ENCODE peak calls at places on chromosomes 13 and 19, in eight cellular contexts. T is cardiac muscle cell; E is A673; Y is ascending aorta; S is AG10803; O is heart right ventricle; H is AG09309; D is CD8-positive, alpha-beta T cell. Z is an unnamed sample.

GRCh38 chr19:2333807-2334211 is 5.3 kb downstream of the SPPL2B start:
- DNase-seq in T (no peak), E (no peak), Y (no peak), S (no peak), O (no peak), H (no peak), D (no peak), Z (no peak)

GRCh38 chr13:23159205-23159586 is 21.6 kb upstream of the SGCG start:
- DNase-seq in T (peak; percentile 53), E (peak; percentile 68), Y (no peak), S (peak; percentile 42), O (peak; percentile 33), H (no peak), D (no peak), Z (no peak)

GRCh38 chr19:2494447-2495129 is 18.7 kb downstream of the GADD45B start:
- DNase-seq in T (peak; percentile 88), E (peak; percentile 78), Y (peak; percentile 69), S (peak; percentile 83), O (peak; percentile 83), H (no peak), D (peak; percentile 73), Z (no peak)

GRCh38 chr13:58087566-58087965 is 456.0 kb downstream of the PCDH17 start:
- DNase-seq in T (no peak), E (peak; percentile 4), Y (no peak), S (no peak), O (no peak), H (no peak), D (no peak), Z (no peak)

GRCh38 chr19:6103217-6103644 is 7.1 kb downstream of the RFX2 start:
- DNase-seq in T (peak; percentile 91), E (no peak), Y (peak; percentile 66), S (peak; percentile 99), O (peak; percentile 61), H (peak; percentile 95), D (no peak), Z (no peak)

GRCh38 chr13:97977982-97978381 is 24.5 kb downstream of the IPO5 start:
- DNase-seq in T (no peak), E (no peak), Y (no peak), S (no peak), O (no peak), H (no peak), D (no peak), Z (no peak)

GRCh38 chr13:80973721-80974120 is 632.8 kb upstream of the SPRY2 start:
- DNase-seq in T (no peak), E (no peak), Y (no peak), S (no peak), O (no peak), H (no peak), D (no peak), Z (no peak)

GRCh38 chr19:7833225-7834156 is 3.5 kb downstream of the EVI5L start:
- DNase-seq in T (peak; percentile 79), E (peak; percentile 24), Y (no peak), S (peak; percentile 77), O (peak; percentile 77), H (no peak), D (no peak), Z (no peak)

GRCh38 chr19:31054430-31054829 is 294.8 kb downstream of the TSHZ3 start:
- DNase-seq in T (peak; percentile 78), E (peak; percentile 79), Y (no peak), S (peak; percentile 63), O (no peak), H (peak; percentile 21), D (no peak), Z (peak; percentile 36)

GRCh38 chr19:47157455-47158321 is 27.1 kb downstream of the SAE1 start:
- DNase-seq in T (peak; percentile 83), E (no peak), Y (no peak), S (peak; percentile 81), O (peak; percentile 42), H (no peak), D (peak; percentile 49), Z (peak; percentile 90)

GRCh38 chr19:38691938-38692457 is 44.5 kb downstream of the ACTN4 start:
- DNase-seq in T (peak; percentile 90), E (no peak), Y (peak; percentile 80), S (peak; percentile 98), O (no peak), H (no peak), D (no peak), Z (no peak)

GRCh38 chr13:39559838-39560237 is 43.2 kb downstream of the LHFPL6 start:
- DNase-seq in T (no peak), E (no peak), Y (no peak), S (no peak), O (no peak), H (no peak), D (no peak), Z (no peak)

GRCh38 chr13:39567569-39567968 is 35.4 kb downstream of the LHFPL6 start:
- DNase-seq in T (no peak), E (no peak), Y (no peak), S (no peak), O (no peak), H (no peak), D (no peak), Z (no peak)

GRCh38 chr13:39561971-39562370 is 41.0 kb downstream of the LHFPL6 start:
- DNase-seq in T (no peak), E (no peak), Y (no peak), S (no peak), O (no peak), H (no peak), D (no peak), Z (no peak)

GRCh38 chr13:39566216-39566869 is 36.6 kb downstream of the LHFPL6 start:
- DNase-seq in T (no peak), E (no peak), Y (no peak), S (no peak), O (no peak), H (no peak), D (no peak), Z (no peak)

GRCh38 chr13:39565036-39565949 is 37.7 kb downstream of the LHFPL6 start:
- DNase-seq in T (peak; percentile 92), E (peak; percentile 82), Y (no peak), S (peak; percentile 97), O (no peak), H (peak; percentile 88), D (no peak), Z (no peak)
- H3K4me3 ChIP-seq in T (no peak overlapping the region), E (peak overlapping the region; percentile 15), Y (no peak overlapping the region), S (peak overlapping the region; percentile 10), O (no peak overlapping the region), H (no peak overlapping the region), D (no peak overlapping the region), Z (no peak overlapping the region)

GRCh38 chr13:39601636-39602035 is 1.4 kb downstream of the LHFPL6 start:
- DNase-seq in T (no peak), E (no peak), Y (no peak), S (no peak), O (no peak), H (no peak), D (no peak), Z (no peak)
- H3K4me3 ChIP-seq in T (peak overlapping the region; percentile 75), E (peak overlapping the region; percentile 96), Y (peak overlapping the region; percentile 92), S (peak overlapping the region; percentile 83), O (peak overlapping the region; percentile 78), H (peak overlapping the region; percentile 60), D (no peak overlapping the region), Z (no peak overlapping the region)

GRCh38 chr13:96629331-96629730 is 364.9 kb downstream of the OXGR1 start:
- DNase-seq in T (no peak), E (no peak), Y (no peak), S (no peak), O (no peak), H (no peak), D (no peak), Z (no peak)
- H3K4me3 ChIP-seq in T (no peak overlapping the region), E (no peak overlapping the region), Y (no peak overlapping the region), S (no peak overlapping the region), O (no peak overlapping the region), H (no peak overlapping the region), D (no peak overlapping the region), Z (no peak overlapping the region)

GRCh38 chr19:49691243-49692101 is 556 bp downstream of the CPT1C start:
- DNase-seq in T (peak; percentile 86), E (peak; percentile 88), Y (no peak), S (peak; percentile 63), O (peak; percentile 64), H (no peak), D (no peak), Z (no peak)
- H3K4me3 ChIP-seq in T (peak overlapping the region; percentile 25), E (peak overlapping the region; percentile 49), Y (peak overlapping the region; percentile 46), S (peak overlapping the region; percentile 65), O (no peak overlapping the region), H (peak overlapping the region; percentile 61), D (peak overlapping the region; percentile 38), Z (no peak overlapping the region)

GRCh38 chr13:77168232-77168631 is 141.3 kb upstream of the FBXL3 start:
- DNase-seq in T (no peak), E (no peak), Y (no peak), S (no peak), O (no peak), H (no peak), D (no peak), Z (no peak)
- H3K4me3 ChIP-seq in T (no peak overlapping the region), E (no peak overlapping the region), Y (no peak overlapping the region), S (no peak overlapping the region), O (no peak overlapping the region), H (no peak overlapping the region), D (no peak overlapping the region), Z (no peak overlapping the region)

GRCh38 chr19:53882391-53883050 is 524 bp downstream of the PRKCG start:
- DNase-seq in T (no peak), E (no peak), Y (no peak), S (no peak), O (no peak), H (no peak), D (no peak), Z (no peak)

GRCh38 chr19:53883231-53883661 is 1.2 kb downstream of the PRKCG start:
- DNase-seq in T (no peak), E (no peak), Y (no peak), S (no peak), O (no peak), H (no peak), D (peak; percentile 58), Z (no peak)

GRCh38 chr19:53883741-53884140 is 1.7 kb downstream of the PRKCG start:
- DNase-seq in T (no peak), E (no peak), Y (no peak), S (no peak), O (no peak), H (no peak), D (no peak), Z (no peak)

GRCh38 chr19:53885036-53885435 is 3.0 kb downstream of the PRKCG start:
- DNase-seq in T (no peak), E (no peak), Y (no peak), S (no peak), O (no peak), H (no peak), D (no peak), Z (no peak)

GRCh38 chr19:53884256-53884655 is 2.3 kb downstream of the PRKCG start:
- DNase-seq in T (no peak), E (no peak), Y (no peak), S (no peak), O (no peak), H (no peak), D (no peak), Z (no peak)
- H3K4me3 ChIP-seq in T (no peak overlapping the region), E (no peak overlapping the region), Y (no peak overlapping the region), S (no peak overlapping the region), O (no peak overlapping the region), H (no peak overlapping the region), D (no peak overlapping the region), Z (no peak overlapping the region)

GRCh38 chr19:15453091-15453498 is 3.3 kb upstream of the WIZ start:
- DNase-seq in T (peak; percentile 36), E (no peak), Y (no peak), S (no peak), O (peak; percentile 52), H (no peak), D (no peak), Z (no peak)
- H3K4me3 ChIP-seq in T (peak overlapping the region; percentile 12), E (no peak overlapping the region), Y (peak overlapping the region; percentile 51), S (peak overlapping the region; percentile 58), O (peak overlapping the region; percentile 59), H (peak overlapping the region; percentile 37), D (no peak overlapping the region), Z (no peak overlapping the region)